ENCODE peak calls at places on chromosomes 4 and X, in eight cellular contexts. M is right lobe of liver; D is globus pallidus; X is GM03348; H is naive thymus-derived CD8-positive, alpha-beta T cell; E is HFFc6; L is NCI-H748 treated with DMSO at 0.1 percent for 48 hours; O is NCI-H146. P is an unnamed sample.

GRCh38 chr4:122914938-122915337 is 7.5 kb downstream of the NUDT6 start:
- DNase-seq in D (no peak), M (no peak), X (peak), H (no peak), L (no peak), O (no peak), E (peak), P (no peak)

GRCh38 chr4:111546881-111547280 is 598.4 kb upstream of the FAM241A start:
- DNase-seq in X (no peak), M (no peak), E (no peak), H (no peak), L (peak), O (no peak), D (no peak), P (no peak)

GRCh38 chr4:16226816-16227461 is 668 bp upstream of the TAPT1 start:
- DNase-seq in L (no peak), E (no peak), D (peak), X (peak), H (peak), M (peak), O (peak), P (no peak)

GRCh38 chrX:146224442-146224841 is 406.8 kb downstream of the SLITRK2 start:
- DNase-seq in H (no peak), L (no peak), E (no peak), D (no peak), M (no peak), O (no peak), X (no peak), P (no peak)

GRCh38 chrX:70292788-70293187 is 2.9 kb downstream of the KIF4A start:
- DNase-seq in E (no peak), X (peak), H (no peak), M (no peak), O (no peak), D (no peak), L (no peak), P (no peak)

GRCh38 chr4:139841464-139842195 is 176.0 kb downstream of the MGST2 start:
- DNase-seq in M (peak), X (no peak), E (no peak), O (peak), H (no peak), D (no peak), L (peak), P (no peak)

GRCh38 chr4:105389167-105389566 is 84.7 kb downstream of the PPA2 start:
- DNase-seq in H (no peak), X (peak), M (no peak), E (no peak), D (no peak), L (no peak), O (no peak), P (no peak)

GRCh38 chr4:172826866-172827265 is 341.7 kb upstream of the GALNT7 start:
- DNase-seq in O (peak), D (no peak), X (no peak), E (no peak), H (no peak), L (peak), M (no peak), P (no peak)

GRCh38 chr4:56215901-56216300 is 171.4 kb downstream of the AASDH start:
- DNase-seq in O (peak), D (no peak), L (peak), X (peak), M (peak), H (no peak), E (no peak), P (no peak)

GRCh38 chrX:112614640-112615039 is 65.1 kb downstream of the LHFPL1 start:
- DNase-seq in M (no peak), E (no peak), X (peak), D (no peak), O (no peak), L (no peak), H (no peak), P (no peak)

GRCh38 chr4:53313510-53313909 is 52.4 kb downstream of the SCFD2 start:
- DNase-seq in M (no peak), X (no peak), O (peak), D (peak), L (no peak), H (no peak), E (no peak), P (no peak)

GRCh38 chr4:144712775-144713174 is 66.8 kb downstream of the HHIP start:
- DNase-seq in H (no peak), O (peak), X (no peak), M (no peak), D (no peak), L (no peak), E (peak), P (no peak)